ENCODE peak calls at places on chromosomes 11 and 22, in seven cellular contexts. K is EL; S is dorsolateral prefrontal cortex; Z is naive thymus-derived CD8-positive, alpha-beta T cell; E is ACHN; B is DMS79 treated with DMSO at 0.1 percent for 48 hours; G is upper lobe of left lung. W is an unnamed sample.

GRCh38 chr11:129248618-129249017 is 56.5 kb upstream of the ARHGAP32 start:
- DNase-seq in E (no peak), S (no peak), B (no peak), Z (no peak), K (peak), G (no peak), W (no peak)

GRCh38 chr11:5618807-5619206 is 6.0 kb upstream of the TRIM34 start:
- DNase-seq in B (no peak), S (no peak), Z (no peak), E (no peak), G (no peak), K (peak), W (no peak)

GRCh38 chr11:66628061-66628603 is 10.4 kb upstream of the RBM4 start:
- DNase-seq in S (no peak), E (no peak), G (no peak), Z (no peak), B (no peak), K (no peak), W (no peak)

GRCh38 chr11:130390071-130390758 is 38.2 kb downstream of the ADAMTS8 start:
- DNase-seq in S (peak), B (peak), K (peak), Z (no peak), G (no peak), E (peak), W (no peak)

GRCh38 chr22:17269224-17269606 is 50.0 kb upstream of the ADA2 start:
- DNase-seq in K (no peak), G (no peak), B (no peak), S (no peak), E (no peak), Z (no peak), W (no peak)

GRCh38 chr22:49853981-49854791 is 542 bp downstream of the ZBED4 start:
- DNase-seq in B (no peak), S (no peak), Z (peak), E (peak), G (no peak), K (peak), W (no peak)

GRCh38 chr11:10480026-10480425 is 25.0 kb downstream of the AMPD3 start:
- DNase-seq in G (no peak), B (no peak), K (no peak), Z (no peak), S (peak), E (no peak), W (no peak)

GRCh38 chr11:35153280-35153679 is 14.3 kb downstream of the CD44 start:
- DNase-seq in G (no peak), Z (no peak), S (no peak), K (no peak), B (no peak), E (no peak), W (no peak)

GRCh38 chr11:43376594-43376993 is 17.9 kb downstream of the TTC17 start:
- DNase-seq in E (no peak), K (peak), Z (no peak), S (no peak), G (no peak), B (no peak), W (no peak)

GRCh38 chr11:67230406-67230805 is 35.9 kb upstream of the GRK2 start:
- DNase-seq in B (no peak), E (no peak), G (no peak), S (no peak), Z (no peak), K (no peak), W (no peak)

GRCh38 chr11:77140231-77140959 is 12.3 kb downstream of the MYO7A start:
- DNase-seq in G (no peak), E (no peak), Z (no peak), B (no peak), K (peak), S (no peak), W (no peak)

GRCh38 chr11:6393989-6394670 is 3.9 kb downstream of the SMPD1 start:
- DNase-seq in S (no peak), B (no peak), G (peak), K (no peak), E (no peak), Z (no peak), W (no peak)

GRCh38 chr11:1672613-1673400 is 24.2 kb upstream of the KRTAP5-6 start:
- DNase-seq in G (no peak), Z (no peak), S (no peak), K (no peak), E (no peak), B (no peak), W (no peak)

GRCh38 chr11:119479685-119480275 is 56.8 kb upstream of the THY1 start:
- DNase-seq in G (no peak), K (peak), B (no peak), S (peak), Z (peak), E (no peak), W (no peak)

GRCh38 chr11:12411806-12412727 is 34.7 kb downstream of the PARVA start:
- DNase-seq in E (peak), Z (peak), K (peak), B (peak), G (no peak), S (peak), W (no peak)

GRCh38 chr11:76823481-76824028 is 37.2 kb upstream of the ACER3 start:
- DNase-seq in E (peak), G (no peak), S (no peak), B (no peak), K (peak), Z (no peak), W (no peak)

GRCh38 chr11:3712274-3712673 is 41.1 kb upstream of the CHRNA10 start:
- DNase-seq in Z (no peak), B (no peak), G (no peak), S (no peak), E (no peak), K (no peak), W (no peak)

GRCh38 chr11:34323601-34324000 is 34.2 kb downstream of the ABTB2 start:
- DNase-seq in G (no peak), E (no peak), B (peak), Z (no peak), S (no peak), K (no peak), W (no peak)

GRCh38 chr11:64900263-64900678 is 16.7 kb downstream of the ATG2A start:
- DNase-seq in B (no peak), E (no peak), Z (peak), G (peak), S (no peak), K (no peak), W (peak)

GRCh38 chr11:117010808-117011540 is 87.3 kb downstream of the SIK3 start:
- DNase-seq in B (no peak), E (no peak), Z (no peak), S (no peak), K (peak), G (no peak), W (no peak)

W was measured in naive thymus-derived CD4-positive, alpha-beta T cell.